ENCODE peak calls at places on chromosomes 11 and 22, in four cellular contexts. One of them, this sample, is unnamed.

GRCh38 chr22:29148826-29149225 is 56.9 kb upstream of the EMID1 start:
- DNase-seq in activated effector memory CD4-positive, alpha-beta T cell treated with Interleukin-2 at 50 U/mL for 16 hours: no peak
- DNase-seq in heart left ventricle: no peak
- DNase-seq in anterior cingulate cortex: no peak
- DNase-seq in this sample: no peak

GRCh38 chr22:43276311-43276710 is 66.9 kb downstream of the SCUBE1 start:
- DNase-seq in activated effector memory CD4-positive, alpha-beta T cell treated with Interleukin-2 at 50 U/mL for 16 hours: no peak
- DNase-seq in heart left ventricle: no peak
- DNase-seq in anterior cingulate cortex: no peak
- DNase-seq in this sample: no peak

GRCh38 chr22:37808294-37808657 is 542 bp downstream of the GCAT start:
- DNase-seq in anterior cingulate cortex: no peak
- DNase-seq in heart left ventricle: no peak
- DNase-seq in activated effector memory CD4-positive, alpha-beta T cell treated with Interleukin-2 at 50 U/mL for 16 hours: no peak
- DNase-seq in this sample: no peak

GRCh38 chr11:63602296-63602695 is 11.9 kb downstream of the PLAAT3 start:
- DNase-seq in heart left ventricle: no peak
- DNase-seq in anterior cingulate cortex: no peak
- DNase-seq in activated effector memory CD4-positive, alpha-beta T cell treated with Interleukin-2 at 50 U/mL for 16 hours: no peak
- DNase-seq in this sample: no peak

GRCh38 chr11:74185695-74186094 is 14.6 kb downstream of the PPME1 start:
- DNase-seq in anterior cingulate cortex: no peak
- DNase-seq in heart left ventricle: no peak
- DNase-seq in activated effector memory CD4-positive, alpha-beta T cell treated with Interleukin-2 at 50 U/mL for 16 hours: no peak
- DNase-seq in this sample: no peak

GRCh38 chr22:39620924-39621690 is 50.6 kb downstream of the CACNA1I start:
- DNase-seq in activated effector memory CD4-positive, alpha-beta T cell treated with Interleukin-2 at 50 U/mL for 16 hours: no peak
- DNase-seq in heart left ventricle: peak
- DNase-seq in anterior cingulate cortex: no peak
- DNase-seq in this sample: no peak

GRCh38 chr22:31148953-31149627 is 8.8 kb upstream of the PLA2G3 start:
- DNase-seq in heart left ventricle: peak
- DNase-seq in anterior cingulate cortex: peak
- DNase-seq in activated effector memory CD4-positive, alpha-beta T cell treated with Interleukin-2 at 50 U/mL for 16 hours: no peak
- DNase-seq in this sample: peak

GRCh38 chr11:11808992-11809583 is 32.7 kb upstream of the USP47 start:
- DNase-seq in heart left ventricle: no peak
- DNase-seq in anterior cingulate cortex: no peak
- DNase-seq in activated effector memory CD4-positive, alpha-beta T cell treated with Interleukin-2 at 50 U/mL for 16 hours: no peak
- DNase-seq in this sample: no peak

GRCh38 chr11:70364745-70365535 is 33.4 kb upstream of the CTTN start:
- DNase-seq in activated effector memory CD4-positive, alpha-beta T cell treated with Interleukin-2 at 50 U/mL for 16 hours: peak
- DNase-seq in anterior cingulate cortex: no peak
- DNase-seq in heart left ventricle: no peak
- DNase-seq in this sample: no peak

GRCh38 chr22:42396621-42397331 is 35.4 kb downstream of the NFAM1 start:
- DNase-seq in activated effector memory CD4-positive, alpha-beta T cell treated with Interleukin-2 at 50 U/mL for 16 hours: no peak
- DNase-seq in anterior cingulate cortex: no peak
- DNase-seq in heart left ventricle: no peak
- DNase-seq in this sample: no peak

GRCh38 chr11:62456630-62457029 is 37.8 kb downstream of the SCGB1A1 start:
- DNase-seq in heart left ventricle: no peak
- DNase-seq in anterior cingulate cortex: no peak
- DNase-seq in activated effector memory CD4-positive, alpha-beta T cell treated with Interleukin-2 at 50 U/mL for 16 hours: no peak
- DNase-seq in this sample: no peak

GRCh38 chr11:76049506-76049905 is 156.8 kb downstream of the WNT11 start:
- DNase-seq in activated effector memory CD4-positive, alpha-beta T cell treated with Interleukin-2 at 50 U/mL for 16 hours: no peak
- DNase-seq in anterior cingulate cortex: no peak
- DNase-seq in heart left ventricle: no peak
- DNase-seq in this sample: no peak

GRCh38 chr11:63907808-63908530 is 9.0 kb downstream of the RCOR2 start:
- DNase-seq in heart left ventricle: no peak
- DNase-seq in activated effector memory CD4-positive, alpha-beta T cell treated with Interleukin-2 at 50 U/mL for 16 hours: no peak
- DNase-seq in anterior cingulate cortex: no peak
- DNase-seq in this sample: peak

GRCh38 chr11:16843307-16843706 is 104.9 kb downstream of the C11orf58 start:
- DNase-seq in heart left ventricle: no peak
- DNase-seq in anterior cingulate cortex: no peak
- DNase-seq in activated effector memory CD4-positive, alpha-beta T cell treated with Interleukin-2 at 50 U/mL for 16 hours: no peak
- DNase-seq in this sample: no peak

GRCh38 chr11:123742778-123743177 is 1.3 kb upstream of the ZNF202 start:
- DNase-seq in activated effector memory CD4-positive, alpha-beta T cell treated with Interleukin-2 at 50 U/mL for 16 hours: no peak
- DNase-seq in anterior cingulate cortex: no peak
- DNase-seq in heart left ventricle: no peak
- DNase-seq in this sample: no peak

GRCh38 chr11:35555238-35555887 is 29.9 kb upstream of the PAMR1 start:
- DNase-seq in heart left ventricle: no peak
- DNase-seq in activated effector memory CD4-positive, alpha-beta T cell treated with Interleukin-2 at 50 U/mL for 16 hours: no peak
- DNase-seq in anterior cingulate cortex: no peak
- DNase-seq in this sample: no peak

GRCh38 chr11:19846654-19847330 is 134.2 kb downstream of the NAV2 start:
- DNase-seq in heart left ventricle: no peak
- DNase-seq in activated effector memory CD4-positive, alpha-beta T cell treated with Interleukin-2 at 50 U/mL for 16 hours: no peak
- DNase-seq in anterior cingulate cortex: no peak
- DNase-seq in this sample: no peak

GRCh38 chr11:8080674-8081590 is at the start of gene TUB:
- DNase-seq in anterior cingulate cortex: no peak
- DNase-seq in heart left ventricle: peak
- DNase-seq in activated effector memory CD4-positive, alpha-beta T cell treated with Interleukin-2 at 50 U/mL for 16 hours: no peak
- DNase-seq in this sample: no peak

GRCh38 chr11:70711095-70711910 is 313.0 kb downstream of the CTTN start:
- DNase-seq in activated effector memory CD4-positive, alpha-beta T cell treated with Interleukin-2 at 50 U/mL for 16 hours: no peak
- DNase-seq in heart left ventricle: no peak
- DNase-seq in anterior cingulate cortex: no peak
- DNase-seq in this sample: no peak

GRCh38 chr11:123111465-123111864 is 49.5 kb upstream of the HSPA8 start:
- DNase-seq in activated effector memory CD4-positive, alpha-beta T cell treated with Interleukin-2 at 50 U/mL for 16 hours: no peak
- DNase-seq in anterior cingulate cortex: no peak
- DNase-seq in heart left ventricle: no peak
- DNase-seq in this sample: no peak

GRCh38 chr11:13889566-13890214 is 72.8 kb upstream of the SPON1 start:
- DNase-seq in heart left ventricle: no peak
- DNase-seq in anterior cingulate cortex: no peak
- DNase-seq in activated effector memory CD4-positive, alpha-beta T cell treated with Interleukin-2 at 50 U/mL for 16 hours: no peak
- DNase-seq in this sample: no peak

GRCh38 chr11:19664896-19665548 is 47.6 kb upstream of the NAV2 start:
- DNase-seq in activated effector memory CD4-positive, alpha-beta T cell treated with Interleukin-2 at 50 U/mL for 16 hours: no peak
- DNase-seq in heart left ventricle: no peak
- DNase-seq in anterior cingulate cortex: no peak
- DNase-seq in this sample: peak

GRCh38 chr22:42439821-42440674 is 7.8 kb upstream of the NFAM1 start:
- DNase-seq in activated effector memory CD4-positive, alpha-beta T cell treated with Interleukin-2 at 50 U/mL for 16 hours: no peak
- DNase-seq in heart left ventricle: no peak
- DNase-seq in anterior cingulate cortex: no peak
- DNase-seq in this sample: no peak

GRCh38 chr22:37559521-37559900 is 769 bp upstream of the CDC42EP1 start:
- DNase-seq in heart left ventricle: no peak
- DNase-seq in anterior cingulate cortex: no peak
- DNase-seq in activated effector memory CD4-positive, alpha-beta T cell treated with Interleukin-2 at 50 U/mL for 16 hours: no peak
- DNase-seq in this sample: no peak

GRCh38 chr11:61281581-61282250 is 13.4 kb downstream of the VWCE start:
- DNase-seq in anterior cingulate cortex: no peak
- DNase-seq in heart left ventricle: no peak
- DNase-seq in activated effector memory CD4-positive, alpha-beta T cell treated with Interleukin-2 at 50 U/mL for 16 hours: no peak
- DNase-seq in this sample: no peak

GRCh38 chr11:17531818-17532131 is 12.4 kb downstream of the USH1C start:
- DNase-seq in anterior cingulate cortex: no peak
- DNase-seq in activated effector memory CD4-positive, alpha-beta T cell treated with Interleukin-2 at 50 U/mL for 16 hours: no peak
- DNase-seq in heart left ventricle: no peak
- DNase-seq in this sample: no peak

GRCh38 chr11:17649696-17650600 is 69.4 kb upstream of the MYOD1 start:
- DNase-seq in heart left ventricle: no peak
- DNase-seq in anterior cingulate cortex: no peak
- DNase-seq in activated effector memory CD4-positive, alpha-beta T cell treated with Interleukin-2 at 50 U/mL for 16 hours: no peak
- DNase-seq in this sample: no peak

GRCh38 chr11:46272816-46273427 is 4.5 kb upstream of the CREB3L1 start:
- DNase-seq in heart left ventricle: peak
- DNase-seq in anterior cingulate cortex: no peak
- DNase-seq in activated effector memory CD4-positive, alpha-beta T cell treated with Interleukin-2 at 50 U/mL for 16 hours: no peak
- DNase-seq in this sample: no peak

GRCh38 chr22:50734343-50734771 is 3.6 kb upstream of the ACR start:
- DNase-seq in heart left ventricle: no peak
- DNase-seq in activated effector memory CD4-positive, alpha-beta T cell treated with Interleukin-2 at 50 U/mL for 16 hours: no peak
- DNase-seq in anterior cingulate cortex: no peak
- DNase-seq in this sample: no peak

GRCh38 chr22:31289335-31289734 is 3.0 kb downstream of the PIK3IP1 start:
- DNase-seq in anterior cingulate cortex: no peak
- DNase-seq in heart left ventricle: no peak
- DNase-seq in activated effector memory CD4-positive, alpha-beta T cell treated with Interleukin-2 at 50 U/mL for 16 hours: no peak
- DNase-seq in this sample: no peak

GRCh38 chr11:72425053-72425980 is 9.0 kb downstream of the CLPB start:
- DNase-seq in anterior cingulate cortex: no peak
- DNase-seq in activated effector memory CD4-positive, alpha-beta T cell treated with Interleukin-2 at 50 U/mL for 16 hours: no peak
- DNase-seq in heart left ventricle: no peak
- DNase-seq in this sample: no peak

GRCh38 chr11:67167086-67167485 is 48.0 kb downstream of the KDM2A start:
- DNase-seq in heart left ventricle: no peak
- DNase-seq in anterior cingulate cortex: no peak
- DNase-seq in activated effector memory CD4-positive, alpha-beta T cell treated with Interleukin-2 at 50 U/mL for 16 hours: no peak
- DNase-seq in this sample: no peak

GRCh38 chr22:27204817-27205216 is 547.4 kb downstream of the MIAT start:
- DNase-seq in anterior cingulate cortex: no peak
- DNase-seq in heart left ventricle: no peak
- DNase-seq in activated effector memory CD4-positive, alpha-beta T cell treated with Interleukin-2 at 50 U/mL for 16 hours: no peak
- DNase-seq in this sample: no peak

GRCh38 chr22:48804811-48805301 is 1022.8 kb downstream of the BRD1 start:
- DNase-seq in heart left ventricle: no peak
- DNase-seq in anterior cingulate cortex: no peak
- DNase-seq in activated effector memory CD4-positive, alpha-beta T cell treated with Interleukin-2 at 50 U/mL for 16 hours: no peak
- DNase-seq in this sample: peak

GRCh38 chr11:119829407-119829806 is 100.4 kb upstream of the NECTIN1 start:
- DNase-seq in activated effector memory CD4-positive, alpha-beta T cell treated with Interleukin-2 at 50 U/mL for 16 hours: no peak
- DNase-seq in heart left ventricle: no peak
- DNase-seq in anterior cingulate cortex: no peak
- DNase-seq in this sample: no peak

GRCh38 chr11:77214557-77214956 is 86.5 kb downstream of the MYO7A start:
- DNase-seq in anterior cingulate cortex: no peak
- DNase-seq in activated effector memory CD4-positive, alpha-beta T cell treated with Interleukin-2 at 50 U/mL for 16 hours: no peak
- DNase-seq in heart left ventricle: no peak
- DNase-seq in this sample: no peak

GRCh38 chr11:1040428-1041148 is 4.1 kb upstream of the MUC6 start:
- DNase-seq in heart left ventricle: peak
- DNase-seq in activated effector memory CD4-positive, alpha-beta T cell treated with Interleukin-2 at 50 U/mL for 16 hours: no peak
- DNase-seq in anterior cingulate cortex: no peak
- DNase-seq in this sample: no peak

GRCh38 chr11:6320411-6321207 is at the start of gene CAVIN3:
- DNase-seq in anterior cingulate cortex: no peak
- DNase-seq in activated effector memory CD4-positive, alpha-beta T cell treated with Interleukin-2 at 50 U/mL for 16 hours: no peak
- DNase-seq in heart left ventricle: peak
- DNase-seq in this sample: peak

GRCh38 chr22:45999379-45999971 is 22.5 kb upstream of the WNT7B start:
- DNase-seq in heart left ventricle: peak
- DNase-seq in anterior cingulate cortex: no peak
- DNase-seq in activated effector memory CD4-positive, alpha-beta T cell treated with Interleukin-2 at 50 U/mL for 16 hours: no peak
- DNase-seq in this sample: no peak